ENCODE peak calls at places on chromosome 11, in nine cellular contexts. I is NCI-H510A treated with DMSO at 0.1 percent for 48 hours; K is kidney; G is ELF-1; E is ascending aorta; M is RWPE1; D is CD4-positive, alpha-beta T cell; V is T-helper 1 cell; U is DMS153. Q is an unnamed sample.

GRCh38 chr11:11640152-11640551 is 18.3 kb upstream of the GALNT18 start:
- DNase-seq in G (no peak), D (no peak), U (no peak), I (no peak), K (no peak), M (no peak), E (no peak), V (no peak), Q (no peak)

GRCh38 chr11:561148-562003 is 606 bp downstream of the RASSF7 start:
- DNase-seq in K (peak; percentile 95), M (peak; percentile 69), G (no peak), U (no peak), V (no peak), I (no peak), D (no peak), E (no peak), Q (no peak)

GRCh38 chr11:37264783-37265182 is 666.7 kb upstream of the RAG2 start:
- DNase-seq in M (peak; percentile 2), I (no peak), G (no peak), V (no peak), K (no peak), U (no peak), D (no peak), E (no peak), Q (no peak)

GRCh38 chr11:47415949-47416472 is 7.6 kb downstream of the SLC39A13 start:
- DNase-seq in K (peak; percentile 93), I (no peak), U (no peak), M (peak; percentile 92), D (no peak), V (no peak), G (peak; percentile 68), E (peak; percentile 60), Q (no peak)

GRCh38 chr11:20873054-20873453 is 203.7 kb downstream of the NELL1 start:
- DNase-seq in D (no peak), K (no peak), M (no peak), V (no peak), G (peak; percentile 43), U (peak; percentile 64), E (no peak), I (peak; percentile 77), Q (no peak)

GRCh38 chr11:83713701-83714100 is 427.5 kb upstream of the CCDC90B start:
- DNase-seq in M (no peak), D (no peak), K (no peak), E (no peak), V (no peak), I (no peak), G (no peak), U (no peak), Q (no peak)

GRCh38 chr11:18527512-18527911 is 770 bp upstream of the TSG101 start:
- DNase-seq in I (peak; percentile 1), M (peak; percentile 65), U (no peak), K (no peak), E (no peak), V (no peak), G (no peak), D (no peak), Q (no peak)

GRCh38 chr11:59528741-59529140 is 17.4 kb downstream of the OR4D9 start:
- DNase-seq in D (no peak), E (no peak), M (no peak), I (no peak), K (no peak), U (no peak), G (peak; percentile 9), V (no peak), Q (no peak)

GRCh38 chr11:118045191-118045590 is 31.7 kb upstream of the TMPRSS4 start:
- DNase-seq in E (no peak), M (no peak), V (no peak), K (no peak), I (peak; percentile 61), D (no peak), U (peak; percentile 19), G (no peak), Q (no peak)

GRCh38 chr11:2519879-2520735 is 75.3 kb downstream of the KCNQ1 start:
- DNase-seq in E (no peak), D (no peak), G (no peak), V (peak; percentile 0), I (no peak), U (no peak), M (no peak), K (peak; percentile 64), Q (peak; percentile 81)

GRCh38 chr11:93921695-93922468 is 71.5 kb upstream of the VSTM5 start:
- DNase-seq in D (no peak), I (peak; percentile 56), E (no peak), K (no peak), M (peak; percentile 63), U (peak; percentile 3), G (peak; percentile 82), V (no peak), Q (no peak)

GRCh38 chr11:94834931-94835330 is 66.8 kb downstream of the AMOTL1 start:
- DNase-seq in U (no peak), V (no peak), G (no peak), K (no peak), E (no peak), M (no peak), D (no peak), I (no peak), Q (no peak)

GRCh38 chr11:112834277-112834755 is 126.9 kb upstream of the NCAM1 start:
- DNase-seq in E (no peak), D (no peak), V (no peak), M (no peak), U (peak; percentile 52), I (no peak), K (no peak), G (no peak), Q (no peak)

GRCh38 chr11:25667871-25668270 is 664.1 kb upstream of the ANO3 start:
- DNase-seq in I (no peak), G (no peak), U (no peak), K (no peak), D (no peak), V (no peak), M (no peak), E (no peak), Q (no peak)

GRCh38 chr11:86811637-86812321 is 11.4 kb downstream of the PRSS23 start:
- DNase-seq in E (no peak), U (no peak), K (no peak), G (peak; percentile 49), D (no peak), V (no peak), M (no peak), I (no peak), Q (no peak)

GRCh38 chr11:115363921-115364320 is 140.3 kb downstream of the CADM1 start:
- DNase-seq in V (no peak), M (no peak), K (no peak), G (no peak), E (no peak), D (no peak), U (no peak), I (no peak), Q (no peak)